ENCODE peak calls at places on chromosome 18, in eight cellular contexts. T is ureter; C is heart left ventricle; L is lower lobe of right lung; U is ovary; Z is NB4; M is stimulated activated CD8-positive, alpha-beta memory T cell treated with anti-CD3 and anti-CD28 coated beads, Interleukin-12 subunit alpha, Interleukin-12 subunit beta, amount 100 ng/mL, for 1 hour; D is heart right ventricle. A is an unnamed sample.

GRCh38 chr18:30280861-30281470 is 761.6 kb downstream of the DSC3 start:
- DNase-seq in T (no peak), C (no peak), L (no peak), U (no peak), Z (peak), M (no peak), D (no peak), A (no peak)

GRCh38 chr18:5152335-5153020 is 44.6 kb downstream of the AKAIN1 start:
- DNase-seq in T (no peak), C (no peak), L (no peak), U (no peak), Z (no peak), M (no peak), D (no peak), A (no peak)

GRCh38 chr18:3624818-3625716 is 175.1 kb downstream of the TGIF1 start:
- DNase-seq in T (no peak), C (no peak), L (no peak), U (no peak), Z (peak), M (no peak), D (no peak), A (no peak)

GRCh38 chr18:79022603-79023002 is 43.0 kb downstream of the SALL3 start:
- DNase-seq in T (no peak), C (no peak), L (no peak), U (no peak), Z (no peak), M (no peak), D (no peak), A (no peak)

GRCh38 chr18:28716321-28716720 is 539.4 kb upstream of the CDH2 start:
- DNase-seq in T (no peak), C (no peak), L (no peak), U (no peak), Z (no peak), M (no peak), D (no peak), A (no peak)

GRCh38 chr18:74951165-74951760 is 257.7 kb downstream of the PTGR3 start:
- DNase-seq in T (peak), C (no peak), L (peak), U (peak), Z (no peak), M (no peak), D (no peak), A (no peak)

GRCh38 chr18:361100-361732 is 93.4 kb upstream of the THOC1 start:
- DNase-seq in T (no peak), C (no peak), L (no peak), U (no peak), Z (no peak), M (no peak), D (no peak), A (no peak)

GRCh38 chr18:79871026-79871390 is 73.3 kb downstream of the KCNG2 start:
- DNase-seq in T (peak), C (no peak), L (no peak), U (no peak), Z (no peak), M (no peak), D (no peak), A (peak)

GRCh38 chr18:48534364-48534763 is 4.5 kb upstream of the CTIF start:
- DNase-seq in T (no peak), C (no peak), L (no peak), U (peak), Z (no peak), M (no peak), D (no peak), A (no peak)

GRCh38 chr18:45232058-45232457 is 383.2 kb upstream of the SLC14A2 start:
- DNase-seq in T (no peak), C (no peak), L (no peak), U (no peak), Z (no peak), M (no peak), D (no peak), A (no peak)

GRCh38 chr18:77043541-77044280 is 88.9 kb downstream of the MBP start:
- DNase-seq in T (peak), C (no peak), L (no peak), U (no peak), Z (no peak), M (no peak), D (no peak), A (no peak)

GRCh38 chr18:25798026-25798537 is 292.3 kb downstream of the SS18 start:
- DNase-seq in T (no peak), C (no peak), L (no peak), U (no peak), Z (no peak), M (no peak), D (no peak), A (no peak)

GRCh38 chr18:78766651-78767533 is 212.7 kb upstream of the SALL3 start:
- DNase-seq in T (peak), C (no peak), L (no peak), U (no peak), Z (no peak), M (no peak), D (no peak), A (peak)

GRCh38 chr18:54558609-54559585 is 32.1 kb upstream of the DYNAP start:
- DNase-seq in T (no peak), C (no peak), L (no peak), U (no peak), Z (peak), M (no peak), D (no peak), A (no peak)

GRCh38 chr18:48550101-48550729 is 11.4 kb downstream of the CTIF start:
- DNase-seq in T (no peak), C (no peak), L (no peak), U (no peak), Z (no peak), M (no peak), D (no peak), A (no peak)

GRCh38 chr18:55401638-55402191 is 186.3 kb downstream of the TCF4 start:
- DNase-seq in T (no peak), C (no peak), L (no peak), U (peak), Z (no peak), M (no peak), D (peak), A (no peak)

GRCh38 chr18:54607213-54607934 is 16.3 kb downstream of the DYNAP start:
- DNase-seq in T (peak), C (no peak), L (no peak), U (no peak), Z (peak), M (no peak), D (no peak), A (no peak)

GRCh38 chr18:35174093-35174731 is 66.6 kb upstream of the ZNF397 start:
- DNase-seq in T (no peak), C (no peak), L (no peak), U (no peak), Z (peak), M (no peak), D (no peak), A (no peak)

GRCh38 chr18:13605901-13606300 is 120.5 kb downstream of the FAM210A start:
- DNase-seq in T (peak), C (no peak), L (no peak), U (no peak), Z (no peak), M (no peak), D (no peak), A (no peak)

A was measured in chondrocyte.